ENCODE peak calls at places on chromosomes 2 and 18, in four cellular contexts. Q is fibroblast of the aortic adventitia, J is GM12864, Y is neural crest cell. F is an unnamed sample.

GRCh38 chr2:240601061-240601830 is 14.7 kb downstream of the CAPN10 start:
- DNase-seq in Q (no peak), J (no peak), Y (no peak), F (no peak)

GRCh38 chr2:215654177-215654850 is 218.4 kb upstream of the FN1 start:
- DNase-seq in Q (peak), J (no peak), Y (no peak), F (peak)

GRCh38 chr2:239753537-239753936 is 271.6 kb downstream of the NDUFA10 start:
- DNase-seq in Q (no peak), J (no peak), Y (no peak), F (no peak)

GRCh38 chr2:118241128-118241527 is 152.9 kb downstream of the INSIG2 start:
- DNase-seq in Q (no peak), J (no peak), Y (no peak), F (no peak)

GRCh38 chr2:241882090-241882625 is 12.6 kb downstream of the RTP5 start:
- DNase-seq in Q (no peak), J (peak), Y (no peak), F (peak)

GRCh38 chr2:239268082-239268481 is 132.7 kb downstream of the HDAC4 start:
- DNase-seq in Q (no peak), J (no peak), Y (no peak), F (no peak)

GRCh38 chr2:138922973-138923563 is 142.9 kb upstream of the NXPH2 start:
- DNase-seq in Q (peak), J (no peak), Y (no peak), F (no peak)

GRCh38 chr2:191401287-191401686 is 156.1 kb downstream of the MYO1B start:
- DNase-seq in Q (peak), J (no peak), Y (no peak), F (peak)

GRCh38 chr2:163187995-163188655 is 349.6 kb upstream of the KCNH7 start:
- DNase-seq in Q (peak), J (no peak), Y (no peak), F (no peak)

GRCh38 chr2:239313251-239313650 is 87.6 kb downstream of the HDAC4 start:
- DNase-seq in Q (no peak), J (no peak), Y (no peak), F (no peak)

DNA sequence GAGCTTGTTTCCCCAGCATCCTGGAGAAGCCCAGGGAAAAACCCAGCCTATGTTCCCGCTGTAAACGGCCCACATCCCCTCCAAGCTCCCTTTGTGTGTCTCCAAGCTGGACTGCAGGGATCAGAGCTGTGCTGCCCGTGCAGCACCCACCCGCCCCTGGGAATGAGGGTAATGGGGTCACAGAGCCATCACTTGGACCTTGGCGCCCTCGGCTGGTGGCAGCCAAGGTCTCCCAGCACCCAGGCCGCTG is 670 bp upstream of the INPP5D start:
- DNase-seq in Q (no peak), J (no peak), Y (no peak), F (no peak)
- TF ChIP-seq CTCF in Q (no peak), J (peak), Y (no peak), F (no peak)

DNA sequence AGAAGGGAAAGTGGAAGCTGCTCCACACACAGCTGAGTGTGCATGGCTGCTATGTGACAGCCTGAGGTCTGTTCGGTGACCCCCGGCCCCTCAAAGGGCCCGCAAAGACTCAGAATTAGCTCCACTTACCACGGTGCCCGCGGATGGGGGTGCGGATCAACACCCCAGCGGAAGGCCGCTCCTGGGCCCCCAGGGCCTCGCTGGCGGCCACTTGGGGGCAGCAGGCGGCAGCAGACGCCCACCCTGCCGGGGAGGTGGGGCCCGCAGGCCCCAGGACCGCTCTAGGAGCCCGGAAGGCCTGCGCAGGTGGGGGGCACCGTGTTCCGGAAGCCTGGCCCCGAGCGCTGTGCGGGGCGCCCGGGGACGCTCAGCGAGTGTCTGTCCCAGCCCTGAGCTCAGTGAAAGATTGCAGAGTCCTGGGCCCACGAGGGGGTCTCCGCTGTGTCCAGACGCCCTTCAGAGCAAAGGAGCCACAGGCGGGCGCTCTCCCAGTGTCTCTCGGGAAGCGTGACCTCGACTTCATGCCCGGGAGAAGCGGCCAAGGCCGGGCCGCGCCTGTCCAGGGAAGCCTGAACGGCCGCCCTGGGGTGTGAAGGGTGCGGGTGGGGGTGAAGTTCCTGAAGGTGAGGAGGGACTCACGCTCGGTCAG is 118.6 kb downstream of the VAPA start:
- DNase-seq in Q (no peak), J (no peak), Y (no peak), F (no peak)
- TF ChIP-seq CTCF in Q (no peak), J (no peak), Y (no peak), F (peak)

GRCh38 chr2:217477583-217477982 is 525.2 kb downstream of the TNS1 start:
- DNase-seq in Q (no peak), J (no peak), Y (no peak), F (no peak)
- TF ChIP-seq CTCF in Q (no peak), J (no peak), Y (no peak), F (no peak)

GRCh38 chr2:73907840-73908452 is 15.1 kb downstream of the ACTG2 start:
- DNase-seq in Q (peak), J (no peak), Y (no peak), F (no peak)
- TF ChIP-seq CTCF in Q (peak), J (peak), Y (no peak), F (peak)

DNA sequence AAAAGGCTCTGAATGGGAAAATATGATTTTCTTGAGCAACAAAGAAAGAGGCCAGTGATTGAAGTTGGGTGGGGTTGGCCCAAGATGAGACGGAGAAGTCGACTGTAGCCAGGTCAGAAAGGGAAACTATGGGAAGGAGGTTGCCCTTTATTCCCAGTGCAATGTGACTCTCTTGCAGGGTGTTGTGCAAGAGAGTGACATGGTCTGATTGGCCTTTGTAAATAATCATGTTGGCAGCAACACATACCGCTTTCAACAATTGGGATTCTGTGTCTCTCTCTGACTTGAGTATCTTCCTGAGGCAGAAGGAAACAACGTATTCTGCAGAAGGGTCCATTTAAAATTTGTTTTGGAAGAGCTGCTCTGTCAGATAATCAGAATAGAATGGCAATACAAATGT is 310.8 kb upstream of the FAM98A start:
- DNase-seq in Q (no peak), J (no peak), Y (no peak), F (no peak)
- TF ChIP-seq CTCF in Q (no peak), J (no peak), Y (no peak), F (no peak)

GRCh38 chr2:136013962-136014361 is 28.5 kb upstream of the DARS1 start:
- DNase-seq in Q (no peak), J (no peak), Y (no peak), F (no peak)
- TF ChIP-seq CTCF in Q (no peak), J (no peak), Y (no peak), F (no peak)

GRCh38 chr2:154402138-154402714 is 296.3 kb upstream of the KCNJ3 start:
- DNase-seq in Q (peak), J (no peak), Y (no peak), F (no peak)
- TF ChIP-seq CTCF in Q (peak), J (peak), Y (peak), F (peak)

DNA sequence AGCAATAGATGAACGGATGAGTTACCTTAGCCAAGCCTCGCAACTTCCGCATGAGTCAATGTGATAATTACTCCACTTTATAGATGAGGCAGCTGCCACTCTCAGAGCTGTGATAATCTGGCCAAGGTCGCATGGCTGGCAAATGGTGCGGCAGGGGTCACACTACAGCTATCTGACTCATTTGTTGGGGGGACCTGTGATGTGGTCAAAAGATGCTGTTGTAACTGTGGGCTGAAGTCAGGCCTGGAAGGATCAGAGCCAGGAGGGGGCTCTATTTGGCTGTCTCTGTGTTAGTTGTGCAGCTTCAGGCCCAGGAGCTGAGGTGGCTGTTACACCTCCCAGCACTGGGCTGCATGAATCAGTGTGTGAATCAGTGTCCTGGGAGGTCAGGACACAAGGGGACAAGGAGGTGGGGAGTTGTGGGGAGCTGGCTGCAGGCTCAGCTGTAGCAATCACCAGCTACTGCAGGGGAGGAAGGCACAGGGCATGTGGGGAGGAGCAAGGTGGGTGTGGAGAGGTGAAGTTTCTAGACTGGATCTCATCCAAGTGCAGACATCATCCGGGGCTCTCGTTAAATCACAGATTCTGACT is 33.1 kb downstream of the NGEF start:
- DNase-seq in Q (peak), J (no peak), Y (no peak), F (peak)
- TF ChIP-seq CTCF in Q (peak), J (no peak), Y (no peak), F (peak)

DNA sequence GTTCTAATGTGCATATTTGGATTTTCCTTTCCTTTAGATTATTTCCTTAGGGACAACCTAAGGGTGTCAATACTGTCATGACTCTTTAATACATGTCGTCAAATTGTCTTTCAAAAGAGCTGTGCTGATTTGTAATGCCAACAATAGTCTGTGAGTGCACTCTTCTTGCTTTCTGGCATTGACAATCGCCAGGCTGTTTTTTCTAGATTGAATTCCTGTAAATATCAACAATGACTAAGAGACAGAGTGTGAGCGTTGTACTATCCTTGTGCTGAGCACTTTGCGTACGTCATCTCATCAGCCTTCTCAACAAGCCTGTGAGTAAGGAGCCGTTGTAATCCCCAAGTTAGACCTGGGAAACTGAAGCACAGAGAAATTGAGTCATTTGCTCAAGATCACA is 96.0 kb downstream of the ACOXL start:
- DNase-seq in Q (no peak), J (no peak), Y (no peak), F (no peak)
- TF ChIP-seq CTCF in Q (no peak), J (no peak), Y (no peak), F (no peak)